ENCODE peak calls at places on chromosome 1, in four cellular contexts. X, H, I and E are unnamed samples.

GRCh38 chr1:21237386-21238088 is 52.7 kb downstream of the ECE1 start:
- DNase-seq in I (no peak), H (no peak), X (no peak), E (no peak)

GRCh38 chr1:22131875-22132486 is 10.9 kb downstream of the WNT4 start:
- DNase-seq in H (no peak), I (peak), X (peak), E (peak)

GRCh38 chr1:84171471-84171870 is 27.4 kb downstream of the PRKACB start:
- DNase-seq in I (no peak), X (no peak), H (no peak), E (no peak)

GRCh38 chr1:210711825-210712224 is 383.1 kb downstream of the HHAT start:
- DNase-seq in X (peak), H (no peak), I (no peak), E (no peak)

GRCh38 chr1:227285745-227286144 is 32.5 kb downstream of the CDC42BPA start:
- DNase-seq in H (no peak), I (no peak), X (peak), E (no peak)

GRCh38 chr1:181674617-181675016 is 191.3 kb downstream of the CACNA1E start:
- DNase-seq in X (no peak), H (no peak), I (no peak), E (no peak)

GRCh38 chr1:221772107-221772506 is 30.2 kb upstream of the DUSP10 start:
- DNase-seq in X (no peak), I (no peak), H (peak), E (no peak)

GRCh38 chr1:27959792-27960603 is at the start of gene XKR8:
- DNase-seq in I (peak), X (peak), H (peak), E (peak)

GRCh38 chr1:213119794-213120193 is 68.8 kb downstream of the RPS6KC1 start:
- DNase-seq in I (no peak), H (no peak), X (no peak), E (no peak)

GRCh38 chr1:41366428-41367101 is 5.3 kb downstream of the FOXO6 start:
- DNase-seq in X (no peak), I (no peak), H (no peak), E (no peak)

GRCh38 chr1:162629651-162630050 is 2.6 kb upstream of the DDR2 start:
- DNase-seq in H (peak), I (no peak), X (no peak), E (no peak)

GRCh38 chr1:6384962-6385672 is 8.4 kb downstream of the ACOT7 start:
- DNase-seq in I (no peak), X (no peak), H (no peak), E (no peak)

GRCh38 chr1:29543586-29543985 is 307.3 kb downstream of the PTPRU start:
- DNase-seq in X (no peak), H (no peak), I (no peak), E (no peak)

GRCh38 chr1:84300991-84301758 is at the start of gene SAMD13:
- DNase-seq in H (peak), I (no peak), X (no peak), E (no peak)

GRCh38 chr1:231626951-231627614 is 493 bp downstream of the DISC1 start:
- DNase-seq in H (peak), X (peak), I (peak), E (peak)

GRCh38 chr1:197787056-197787455 is 11.8 kb upstream of the DENND1B start:
- DNase-seq in I (no peak), X (no peak), H (peak), E (no peak)

GRCh38 chr1:42981871-42982270 is 23.2 kb upstream of the SLC2A1 start:
- DNase-seq in H (no peak), X (no peak), I (no peak), E (no peak)

GRCh38 chr1:157403203-157403602 is 149.1 kb downstream of the FCRL5 start:
- DNase-seq in I (peak), H (no peak), X (peak), E (no peak)

GRCh38 chr1:226310637-226311195 is 1.8 kb upstream of the LIN9 start:
- DNase-seq in I (no peak), X (no peak), H (no peak), E (no peak)

GRCh38 chr1:18882511-18882910 is 19.8 kb downstream of the ALDH4A1 start:
- DNase-seq in I (no peak), H (peak), X (no peak), E (no peak)

GRCh38 chr1:170533331-170533730 is 1.4 kb downstream of the GORAB start:
- DNase-seq in I (no peak), X (no peak), H (peak), E (no peak)

GRCh38 chr1:9881838-9882249 is 28.2 kb downstream of the CTNNBIP1 start:
- DNase-seq in I (no peak), H (peak), X (no peak), E (no peak)

GRCh38 chr1:118960026-118960561 is 28.0 kb downstream of the TBX15 start:
- DNase-seq in I (peak), H (no peak), X (no peak), E (no peak)

GRCh38 chr1:68175621-68176398 is 56.5 kb downstream of the WLS start:
- DNase-seq in I (no peak), X (no peak), H (peak), E (no peak)

GRCh38 chr1:20882837-20883236 is 95.7 kb upstream of the HP1BP3 start:
- DNase-seq in X (no peak), I (no peak), H (no peak), E (no peak)

GRCh38 chr1:66239834-66240233 is 294.1 kb upstream of the SGIP1 start:
- DNase-seq in H (no peak), X (peak), I (peak), E (no peak)

GRCh38 chr1:2202008-2202575 is 7.5 kb upstream of the FAAP20 start:
- DNase-seq in I (no peak), H (no peak), X (no peak), E (no peak)

GRCh38 chr1:8170059-8170835 is 144.1 kb upstream of the ERRFI1 start:
- DNase-seq in I (no peak), X (no peak), H (no peak), E (no peak)

GRCh38 chr1:231139659-231140650 is 21.9 kb upstream of the TRIM67 start:
- DNase-seq in H (peak), X (peak), I (no peak), E (no peak)

GRCh38 chr1:193537266-193538003 is 351.0 kb upstream of the B3GALT2 start:
- DNase-seq in H (no peak), I (no peak), X (no peak), E (no peak)

GRCh38 chr1:231699769-231700168 is 73.2 kb downstream of the DISC1 start:
- DNase-seq in H (peak), I (no peak), X (no peak), E (no peak)

GRCh38 chr1:109468903-109469302 is 2.6 kb downstream of the SYPL2 start:
- DNase-seq in I (no peak), X (no peak), H (no peak), E (no peak)

GRCh38 chr1:26697441-26697977 is 1.7 kb downstream of the ARID1A start:
- DNase-seq in X (no peak), H (no peak), I (no peak), E (no peak)

GRCh38 chr1:220119043-220119512 is 25.1 kb downstream of the IARS2 start:
- DNase-seq in I (no peak), X (no peak), H (peak), E (no peak)

GRCh38 chr1:8740034-8740449 is 77.4 kb downstream of the RERE start:
- DNase-seq in I (no peak), H (peak), X (no peak), E (no peak)

GRCh38 chr1:167454929-167455785 is 63.2 kb downstream of the CD247 start:
- DNase-seq in H (no peak), X (peak), I (peak), E (peak)

GRCh38 chr1:153612755-153613331 is at the start of gene S100A16:
- DNase-seq in X (peak), I (peak), H (peak), E (no peak)

GRCh38 chr1:91021686-91022517 is at the start of gene ZNF644:
- DNase-seq in I (peak), X (peak), H (peak), E (peak)

GRCh38 chr1:30305519-30305918 is 417.9 kb downstream of the MATN1 start:
- DNase-seq in I (no peak), H (no peak), X (no peak), E (no peak)

GRCh38 chr1:233097546-233098254 is 147.3 kb downstream of the NTPCR start:
- DNase-seq in H (peak), I (no peak), X (no peak), E (no peak)
- H2AK5ac ChIP-seq in H (no peak), I (no peak), X (no peak), E (no peak)

DNA sequence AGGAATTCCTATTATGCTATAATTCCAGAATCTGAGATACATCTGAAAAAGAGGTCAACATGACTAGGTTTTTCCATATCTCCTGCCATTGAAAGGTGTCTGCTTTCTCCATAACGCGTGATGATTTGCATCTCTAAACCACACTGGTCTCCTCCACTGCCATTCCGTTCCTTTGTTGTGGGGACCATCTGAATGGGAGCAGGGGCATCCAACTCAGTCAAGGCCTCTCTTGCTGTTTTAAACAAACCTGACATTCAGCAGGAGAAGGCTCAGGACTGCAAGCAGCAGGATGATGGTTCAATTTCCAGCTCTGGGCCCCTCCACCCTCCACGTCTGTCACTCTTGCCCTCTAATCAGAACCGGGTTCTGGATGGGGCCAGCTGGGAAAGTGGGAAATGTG is 45.1 kb downstream of the PLPP3 start:
- DNase-seq in I (no peak), H (no peak), X (no peak), E (no peak)
- H2AK5ac ChIP-seq in I (peak), H (no peak), X (peak), E (no peak)

DNA sequence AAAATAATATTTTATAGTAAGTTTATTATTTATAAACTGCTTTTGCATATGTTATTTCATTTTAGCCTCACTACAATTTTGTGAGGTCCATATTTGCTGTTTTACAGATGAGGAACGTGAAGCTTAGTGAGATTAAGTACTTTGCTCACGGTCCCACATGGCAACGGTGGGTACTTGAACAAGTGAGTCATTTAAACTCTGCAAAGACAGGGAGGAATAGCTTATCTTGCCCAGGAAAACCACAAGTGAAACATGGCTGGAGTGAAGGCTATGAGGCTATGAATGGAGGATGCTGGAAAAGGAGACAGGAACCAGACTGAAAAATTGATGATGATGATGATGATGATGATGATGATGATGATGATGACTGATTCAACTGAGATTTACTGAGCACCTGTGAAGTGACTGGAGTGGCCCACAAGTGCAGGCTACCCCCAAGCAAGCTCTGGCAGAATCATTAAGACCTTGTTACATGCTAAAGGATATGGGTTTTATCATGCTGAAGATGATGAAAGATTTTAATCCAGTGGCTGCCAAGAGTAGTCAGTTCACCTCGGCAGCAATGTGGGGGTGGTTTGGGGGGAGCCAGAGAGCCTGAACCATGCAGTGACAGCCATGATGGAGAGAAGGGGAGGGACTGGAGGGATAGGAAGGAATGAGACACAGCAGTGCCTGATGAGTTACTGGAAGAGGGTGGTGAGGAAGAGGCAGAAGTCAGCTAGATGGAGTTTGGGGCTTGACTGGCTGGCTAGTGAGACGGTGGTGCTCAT is 1.4 kb upstream of the ABCA4 start:
- DNase-seq in X (no peak), H (peak), I (no peak), E (no peak)
- H2AK5ac ChIP-seq in X (no peak), H (no peak), I (no peak), E (no peak)

DNA sequence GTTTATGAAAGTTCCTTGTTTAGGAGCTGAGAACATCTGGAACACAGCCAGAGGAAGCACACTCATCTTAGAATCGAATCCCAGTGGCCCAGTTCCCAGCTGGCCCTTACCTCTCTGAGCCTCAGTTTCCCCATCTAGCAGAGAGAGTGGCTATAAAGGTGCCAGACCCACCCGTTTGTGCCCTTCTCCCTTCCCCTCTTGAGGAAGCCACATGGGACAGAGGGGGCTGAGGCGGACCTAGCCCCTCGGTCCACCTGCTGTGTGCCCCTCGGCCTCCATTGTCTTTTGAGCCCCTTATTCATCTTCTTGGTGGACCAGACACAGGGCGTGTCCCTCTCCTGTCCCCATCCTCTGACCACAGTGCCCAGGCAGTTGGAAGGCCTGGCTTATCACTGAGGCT is 5.9 kb downstream of the PADI4 start:
- DNase-seq in I (no peak), X (no peak), H (no peak), E (no peak)
- H2AK5ac ChIP-seq in I (no peak), X (no peak), H (no peak), E (peak)

GRCh38 chr1:46041551-46041950 is 90.9 kb downstream of the PIK3R3 start:
- DNase-seq in X (no peak), I (no peak), H (no peak), E (no peak)

GRCh38 chr1:46036894-46037596 is 95.4 kb downstream of the PIK3R3 start:
- DNase-seq in I (peak), H (peak), X (peak), E (peak)

GRCh38 chr1:46039571-46040052 is 92.8 kb downstream of the PIK3R3 start:
- DNase-seq in X (no peak), H (peak), I (no peak), E (no peak)

GRCh38 chr1:46034601-46035516 is 97.6 kb downstream of the PIK3R3 start:
- DNase-seq in X (peak), H (no peak), I (peak), E (no peak)

GRCh38 chr1:46037597-46037936 is 94.9 kb downstream of the PIK3R3 start:
- DNase-seq in X (peak), H (no peak), I (no peak), E (no peak)
- H2AK5ac ChIP-seq in X (no peak), H (no peak), I (no peak), E (no peak)

GRCh38 chr1:175192111-175192629 is 406 bp downstream of the KIAA0040 start:
- DNase-seq in H (no peak), X (peak), I (peak), E (no peak)

GRCh38 chr1:175186371-175187160 is 6.0 kb downstream of the KIAA0040 start:
- DNase-seq in H (no peak), X (no peak), I (no peak), E (no peak)

GRCh38 chr1:175185918-175186317 is 6.7 kb downstream of the KIAA0040 start:
- DNase-seq in H (no peak), X (no peak), I (no peak), E (no peak)

GRCh38 chr1:175191654-175192053 is 922 bp downstream of the KIAA0040 start:
- DNase-seq in H (no peak), X (peak), I (no peak), E (no peak)

GRCh38 chr1:175188936-175189335 is 3.6 kb downstream of the KIAA0040 start:
- DNase-seq in H (no peak), I (no peak), X (no peak), E (no peak)
- H2AK5ac ChIP-seq in H (no peak), I (no peak), X (no peak), E (no peak)

DNA sequence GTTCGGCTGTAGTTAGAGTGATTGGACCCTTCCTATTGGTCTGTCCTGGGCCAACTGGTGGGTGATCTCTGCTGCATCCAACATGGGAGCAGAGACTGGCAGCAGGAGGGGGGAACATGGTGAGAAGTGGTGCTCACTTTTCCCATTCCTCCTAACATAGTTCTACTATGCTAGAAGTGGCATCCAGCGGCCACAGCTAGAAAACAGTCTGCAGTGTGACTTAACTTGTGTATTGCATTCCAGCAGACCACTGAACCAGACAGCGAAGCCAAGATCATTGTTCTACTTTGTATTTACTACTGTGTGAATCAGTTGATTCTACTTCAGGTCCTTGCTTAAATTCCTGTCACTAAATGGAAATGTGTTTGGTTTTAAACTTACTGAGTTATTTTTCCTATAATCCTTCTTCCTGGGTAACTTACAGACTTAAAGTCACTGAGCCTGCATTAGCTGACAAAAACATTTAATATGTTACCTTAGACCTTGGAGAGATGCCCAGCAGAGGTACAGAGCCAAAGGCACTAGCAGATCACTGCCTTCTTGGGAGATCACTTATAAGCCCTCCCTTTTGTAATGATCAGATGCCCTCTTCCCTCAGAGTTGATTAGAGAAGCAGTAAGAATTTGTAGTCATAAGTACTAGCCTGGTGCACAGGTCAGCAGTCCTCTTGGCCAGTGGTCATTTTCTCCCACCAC is 8.2 kb downstream of the FABP3 start:
- DNase-seq in X (no peak), I (no peak), H (no peak), E (no peak)
- H2AK5ac ChIP-seq in X (no peak), I (no peak), H (no peak), E (no peak)

DNA sequence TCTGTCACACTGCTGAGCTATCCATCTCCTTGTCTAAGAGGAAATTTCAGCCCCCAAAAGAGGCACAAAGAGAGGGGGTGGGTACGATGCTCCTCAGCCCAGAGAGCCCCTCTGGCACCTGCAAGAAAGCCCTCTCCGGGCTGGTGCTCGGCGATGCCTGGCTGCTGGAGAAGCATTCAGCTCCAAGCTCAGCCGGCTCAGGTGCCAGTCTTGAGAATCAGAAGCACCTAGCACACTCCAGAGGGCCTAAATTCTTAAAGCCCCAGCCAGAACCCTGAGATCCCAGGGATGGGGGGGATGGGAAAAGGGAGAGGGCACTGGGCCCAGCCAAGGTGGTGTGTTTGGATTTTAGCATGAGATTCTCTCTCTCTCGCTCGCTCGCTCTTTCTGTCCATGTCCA is 2.9 kb downstream of the GRIK3 start:
- DNase-seq in X (no peak), I (no peak), H (no peak), E (no peak)
- H2AK5ac ChIP-seq in X (no peak), I (no peak), H (no peak), E (peak)

GRCh38 chr1:55015731-55016620 is 17.2 kb downstream of the BSND start:
- DNase-seq in I (no peak), X (no peak), H (peak), E (no peak)
- H2AK5ac ChIP-seq in I (no peak), X (no peak), H (no peak), E (no peak)